ENCODE peak calls at places on chromosomes 7 and 10, in nine cellular contexts. One of them, this sample, is unnamed.

GRCh38 chr10:110221721-110222261 is 14.4 kb downstream of the MXI1 start:
- DNase-seq in bronchial epithelial cell: peak
- DNase-seq in MCF 10A: peak
- DNase-seq in AG09309: peak
- DNase-seq in right atrium auricular region: peak
- DNase-seq in astrocyte of the spinal cord: peak
- DNase-seq in mesothelial cell of epicardium: peak
- DNase-seq in cardiac muscle cell: peak
- DNase-seq in upper lobe of right lung: peak
- DNase-seq in this sample: peak

GRCh38 chr7:157404845-157405481 is 68.2 kb downstream of the DNAJB6 start:
- DNase-seq in bronchial epithelial cell: peak
- DNase-seq in AG09309: peak
- DNase-seq in MCF 10A: peak
- DNase-seq in upper lobe of right lung: peak
- DNase-seq in astrocyte of the spinal cord: peak
- DNase-seq in right atrium auricular region: peak
- DNase-seq in cardiac muscle cell: no peak
- DNase-seq in mesothelial cell of epicardium: no peak
- DNase-seq in this sample: no peak

GRCh38 chr10:2619472-2619871 is 447.9 kb upstream of the PFKP start:
- DNase-seq in MCF 10A: peak
- DNase-seq in mesothelial cell of epicardium: no peak
- DNase-seq in bronchial epithelial cell: no peak
- DNase-seq in astrocyte of the spinal cord: no peak
- DNase-seq in AG09309: no peak
- DNase-seq in upper lobe of right lung: no peak
- DNase-seq in cardiac muscle cell: peak
- DNase-seq in right atrium auricular region: no peak
- DNase-seq in this sample: no peak

GRCh38 chr7:132577206-132578049 is 1.2 kb upstream of the PLXNA4 start:
- DNase-seq in MCF 10A: no peak
- DNase-seq in cardiac muscle cell: peak
- DNase-seq in upper lobe of right lung: peak
- DNase-seq in right atrium auricular region: no peak
- DNase-seq in AG09309: peak
- DNase-seq in mesothelial cell of epicardium: peak
- DNase-seq in bronchial epithelial cell: no peak
- DNase-seq in astrocyte of the spinal cord: peak
- DNase-seq in this sample: peak

GRCh38 chr7:156848979-156849378 is 44.0 kb downstream of the LMBR1 start:
- DNase-seq in upper lobe of right lung: no peak
- DNase-seq in MCF 10A: no peak
- DNase-seq in bronchial epithelial cell: no peak
- DNase-seq in astrocyte of the spinal cord: no peak
- DNase-seq in right atrium auricular region: no peak
- DNase-seq in mesothelial cell of epicardium: no peak
- DNase-seq in AG09309: no peak
- DNase-seq in cardiac muscle cell: no peak
- DNase-seq in this sample: no peak

GRCh38 chr10:11154809-11155208 is 137.1 kb downstream of the CELF2 start:
- DNase-seq in cardiac muscle cell: no peak
- DNase-seq in mesothelial cell of epicardium: no peak
- DNase-seq in right atrium auricular region: no peak
- DNase-seq in bronchial epithelial cell: peak
- DNase-seq in upper lobe of right lung: no peak
- DNase-seq in MCF 10A: no peak
- DNase-seq in AG09309: no peak
- DNase-seq in astrocyte of the spinal cord: no peak
- DNase-seq in this sample: no peak

GRCh38 chr7:120867932-120868331 is 10.0 kb upstream of the TSPAN12 start:
- DNase-seq in cardiac muscle cell: no peak
- DNase-seq in MCF 10A: peak
- DNase-seq in upper lobe of right lung: no peak
- DNase-seq in right atrium auricular region: no peak
- DNase-seq in bronchial epithelial cell: peak
- DNase-seq in astrocyte of the spinal cord: no peak
- DNase-seq in mesothelial cell of epicardium: no peak
- DNase-seq in AG09309: no peak
- DNase-seq in this sample: no peak

GRCh38 chr7:134365341-134366054 is 48.8 kb upstream of the SLC35B4 start:
- DNase-seq in upper lobe of right lung: no peak
- DNase-seq in astrocyte of the spinal cord: peak
- DNase-seq in MCF 10A: peak
- DNase-seq in bronchial epithelial cell: peak
- DNase-seq in cardiac muscle cell: no peak
- DNase-seq in AG09309: peak
- DNase-seq in right atrium auricular region: no peak
- DNase-seq in mesothelial cell of epicardium: no peak
- DNase-seq in this sample: no peak

GRCh38 chr10:104209575-104210198 is 22.5 kb downstream of the CFAP43 start:
- DNase-seq in MCF 10A: peak
- DNase-seq in bronchial epithelial cell: peak
- DNase-seq in mesothelial cell of epicardium: no peak
- DNase-seq in right atrium auricular region: no peak
- DNase-seq in upper lobe of right lung: no peak
- DNase-seq in astrocyte of the spinal cord: peak
- DNase-seq in cardiac muscle cell: peak
- DNase-seq in AG09309: no peak
- DNase-seq in this sample: no peak
- TF ChIP-seq CTCF in MCF 10A: peak
- TF ChIP-seq CTCF in bronchial epithelial cell: peak
- TF ChIP-seq CTCF in mesothelial cell of epicardium: peak
- TF ChIP-seq CTCF in right atrium auricular region: peak
- TF ChIP-seq CTCF in upper lobe of right lung: peak
- TF ChIP-seq CTCF in astrocyte of the spinal cord: peak
- TF ChIP-seq CTCF in cardiac muscle cell: peak
- TF ChIP-seq CTCF in AG09309: peak
- TF ChIP-seq CTCF in this sample: peak

GRCh38 chr7:38178695-38179344 is 775 bp downstream of the STARD3NL start:
- DNase-seq in bronchial epithelial cell: peak
- DNase-seq in mesothelial cell of epicardium: no peak
- DNase-seq in upper lobe of right lung: no peak
- DNase-seq in MCF 10A: no peak
- DNase-seq in right atrium auricular region: no peak
- DNase-seq in astrocyte of the spinal cord: no peak
- DNase-seq in cardiac muscle cell: no peak
- DNase-seq in AG09309: no peak
- DNase-seq in this sample: no peak
- TF ChIP-seq CTCF in bronchial epithelial cell: no peak
- TF ChIP-seq CTCF in mesothelial cell of epicardium: no peak
- TF ChIP-seq CTCF in upper lobe of right lung: peak
- TF ChIP-seq CTCF in MCF 10A: no peak
- TF ChIP-seq CTCF in right atrium auricular region: no peak
- TF ChIP-seq CTCF in astrocyte of the spinal cord: peak
- TF ChIP-seq CTCF in cardiac muscle cell: no peak
- TF ChIP-seq CTCF in AG09309: no peak
- TF ChIP-seq CTCF in this sample: no peak

DNA sequence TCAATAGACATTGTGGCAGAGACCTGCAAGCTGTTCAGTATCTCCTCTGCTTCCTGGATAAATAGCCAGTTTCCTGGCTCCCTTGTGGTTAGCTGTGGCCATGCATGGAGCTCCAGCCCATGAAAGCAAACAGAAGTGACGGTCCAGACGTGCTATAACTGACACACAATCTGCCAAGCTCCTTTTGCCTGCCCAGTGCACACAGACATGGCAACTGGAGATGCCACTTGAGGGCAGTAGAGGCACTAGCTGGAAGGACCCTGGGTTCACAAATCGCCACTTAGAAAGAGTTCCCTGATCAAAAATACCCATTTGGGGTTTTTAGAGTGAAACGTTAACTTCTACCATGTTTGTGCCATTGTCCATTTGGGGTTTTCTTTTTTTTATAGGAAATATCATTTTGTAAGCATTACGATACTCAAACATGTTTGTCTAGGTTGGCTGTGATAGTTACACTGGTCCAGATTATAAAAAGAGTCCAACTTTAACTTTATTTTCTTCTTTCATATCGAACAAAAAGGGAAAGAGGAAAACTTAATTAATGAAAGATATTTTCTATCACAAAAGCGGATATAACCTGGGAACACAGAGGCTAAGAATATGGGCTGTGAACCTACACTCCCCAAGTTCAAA is 31.3 kb downstream of the KIN start:
- DNase-seq in MCF 10A: peak
- DNase-seq in mesothelial cell of epicardium: no peak
- DNase-seq in right atrium auricular region: no peak
- DNase-seq in astrocyte of the spinal cord: peak
- DNase-seq in cardiac muscle cell: no peak
- DNase-seq in bronchial epithelial cell: peak
- DNase-seq in AG09309: no peak
- DNase-seq in upper lobe of right lung: no peak
- DNase-seq in this sample: no peak
- TF ChIP-seq CTCF in MCF 10A: peak
- TF ChIP-seq CTCF in mesothelial cell of epicardium: no peak
- TF ChIP-seq CTCF in right atrium auricular region: peak
- TF ChIP-seq CTCF in astrocyte of the spinal cord: peak
- TF ChIP-seq CTCF in cardiac muscle cell: peak
- TF ChIP-seq CTCF in bronchial epithelial cell: peak
- TF ChIP-seq CTCF in AG09309: peak
- TF ChIP-seq CTCF in upper lobe of right lung: peak
- TF ChIP-seq CTCF in this sample: peak

DNA sequence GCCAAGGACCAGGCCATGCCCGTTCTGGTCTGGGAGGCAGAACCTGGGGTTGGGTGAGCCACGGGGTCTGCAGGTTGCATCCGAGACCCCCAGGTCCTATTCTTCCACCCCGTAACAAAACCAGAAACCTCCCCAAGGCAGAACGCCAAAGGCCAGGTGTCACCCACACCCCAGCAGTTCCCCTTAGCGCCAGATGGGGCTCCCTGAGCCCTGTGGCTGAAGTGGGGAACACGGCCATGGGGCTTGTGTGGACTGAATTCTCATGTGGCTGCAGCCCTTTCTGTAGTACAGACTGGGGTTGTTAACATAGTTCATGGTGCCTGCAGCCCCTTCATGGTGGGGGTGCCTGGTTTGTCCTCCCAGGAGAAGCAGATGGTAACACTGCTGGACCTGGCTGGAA is 10.2 kb downstream of the BRI3 start:
- DNase-seq in AG09309: no peak
- DNase-seq in mesothelial cell of epicardium: no peak
- DNase-seq in MCF 10A: no peak
- DNase-seq in bronchial epithelial cell: no peak
- DNase-seq in upper lobe of right lung: no peak
- DNase-seq in astrocyte of the spinal cord: no peak
- DNase-seq in right atrium auricular region: no peak
- DNase-seq in cardiac muscle cell: no peak
- DNase-seq in this sample: no peak
- TF ChIP-seq CTCF in AG09309: peak
- TF ChIP-seq CTCF in mesothelial cell of epicardium: no peak
- TF ChIP-seq CTCF in MCF 10A: no peak
- TF ChIP-seq CTCF in bronchial epithelial cell: peak
- TF ChIP-seq CTCF in upper lobe of right lung: peak
- TF ChIP-seq CTCF in astrocyte of the spinal cord: peak
- TF ChIP-seq CTCF in right atrium auricular region: no peak
- TF ChIP-seq CTCF in cardiac muscle cell: peak
- TF ChIP-seq CTCF in this sample: peak

GRCh38 chr7:36048141-36048901 is 104.7 kb upstream of the EEPD1 start:
- DNase-seq in bronchial epithelial cell: peak
- DNase-seq in cardiac muscle cell: no peak
- DNase-seq in astrocyte of the spinal cord: peak
- DNase-seq in AG09309: peak
- DNase-seq in upper lobe of right lung: no peak
- DNase-seq in MCF 10A: peak
- DNase-seq in mesothelial cell of epicardium: no peak
- DNase-seq in right atrium auricular region: no peak
- DNase-seq in this sample: no peak

GRCh38 chr7:36045275-36045674 is 107.8 kb upstream of the EEPD1 start:
- DNase-seq in right atrium auricular region: no peak
- DNase-seq in bronchial epithelial cell: no peak
- DNase-seq in cardiac muscle cell: no peak
- DNase-seq in MCF 10A: no peak
- DNase-seq in astrocyte of the spinal cord: no peak
- DNase-seq in mesothelial cell of epicardium: no peak
- DNase-seq in AG09309: no peak
- DNase-seq in upper lobe of right lung: no peak
- DNase-seq in this sample: no peak

GRCh38 chr7:36045830-36046341 is 107.2 kb upstream of the EEPD1 start:
- DNase-seq in mesothelial cell of epicardium: no peak
- DNase-seq in astrocyte of the spinal cord: no peak
- DNase-seq in AG09309: no peak
- DNase-seq in upper lobe of right lung: no peak
- DNase-seq in MCF 10A: no peak
- DNase-seq in bronchial epithelial cell: no peak
- DNase-seq in cardiac muscle cell: no peak
- DNase-seq in right atrium auricular region: no peak
- DNase-seq in this sample: no peak

GRCh38 chr7:36048902-36049240 is 104.2 kb upstream of the EEPD1 start:
- DNase-seq in mesothelial cell of epicardium: no peak
- DNase-seq in right atrium auricular region: no peak
- DNase-seq in upper lobe of right lung: no peak
- DNase-seq in AG09309: no peak
- DNase-seq in bronchial epithelial cell: no peak
- DNase-seq in cardiac muscle cell: no peak
- DNase-seq in astrocyte of the spinal cord: no peak
- DNase-seq in MCF 10A: peak
- DNase-seq in this sample: no peak

DNA sequence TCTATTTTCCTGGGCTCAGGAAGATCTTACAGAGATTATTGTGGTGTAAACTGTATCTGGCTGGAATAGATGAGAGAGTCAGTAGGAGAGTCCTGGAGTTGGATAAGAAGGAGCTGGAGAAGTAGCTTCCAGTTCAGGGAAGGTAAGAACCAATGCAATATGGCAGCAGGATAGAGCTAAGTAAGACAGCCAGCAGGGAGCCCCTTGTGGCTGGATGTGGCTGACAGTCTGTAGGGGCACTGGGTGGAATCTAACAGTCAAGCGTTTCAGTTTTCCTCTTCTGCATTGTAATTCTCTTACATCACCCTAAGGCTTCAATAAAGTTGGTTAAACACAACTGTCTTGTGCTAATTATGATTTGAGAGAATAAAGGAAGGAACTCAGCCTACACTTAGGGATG is 105.8 kb upstream of the EEPD1 start:
- DNase-seq in cardiac muscle cell: no peak
- DNase-seq in astrocyte of the spinal cord: no peak
- DNase-seq in right atrium auricular region: no peak
- DNase-seq in MCF 10A: peak
- DNase-seq in mesothelial cell of epicardium: no peak
- DNase-seq in upper lobe of right lung: no peak
- DNase-seq in bronchial epithelial cell: no peak
- DNase-seq in AG09309: no peak
- DNase-seq in this sample: no peak
- TF ChIP-seq CTCF in cardiac muscle cell: peak
- TF ChIP-seq CTCF in astrocyte of the spinal cord: no peak
- TF ChIP-seq CTCF in right atrium auricular region: no peak
- TF ChIP-seq CTCF in MCF 10A: no peak
- TF ChIP-seq CTCF in mesothelial cell of epicardium: no peak
- TF ChIP-seq CTCF in upper lobe of right lung: no peak
- TF ChIP-seq CTCF in bronchial epithelial cell: peak
- TF ChIP-seq CTCF in AG09309: peak
- TF ChIP-seq CTCF in this sample: peak

DNA sequence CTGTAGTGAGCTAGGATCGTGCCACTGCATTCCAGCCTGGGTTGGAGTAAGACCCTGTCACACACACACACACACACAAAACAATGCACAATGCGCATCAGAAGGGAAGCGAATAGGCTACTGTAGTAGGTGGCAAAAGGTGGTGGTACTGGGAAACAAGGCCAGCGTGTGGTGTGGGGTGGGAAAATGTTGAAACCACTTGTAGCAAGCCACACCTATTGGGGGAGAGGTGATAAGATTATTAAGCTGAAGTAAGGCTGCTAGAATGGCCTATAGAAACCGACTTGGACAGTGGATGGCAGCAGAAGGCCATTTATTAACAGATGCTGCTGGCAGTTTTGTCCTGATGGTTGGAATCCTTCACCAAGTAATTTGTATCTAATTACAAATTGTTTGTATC is 7.2 kb upstream of the CHCHD1 start:
- DNase-seq in bronchial epithelial cell: peak
- DNase-seq in astrocyte of the spinal cord: no peak
- DNase-seq in upper lobe of right lung: no peak
- DNase-seq in AG09309: no peak
- DNase-seq in MCF 10A: peak
- DNase-seq in mesothelial cell of epicardium: no peak
- DNase-seq in cardiac muscle cell: peak
- DNase-seq in right atrium auricular region: no peak
- DNase-seq in this sample: no peak
- TF ChIP-seq CTCF in bronchial epithelial cell: peak
- TF ChIP-seq CTCF in astrocyte of the spinal cord: no peak
- TF ChIP-seq CTCF in upper lobe of right lung: no peak
- TF ChIP-seq CTCF in AG09309: no peak
- TF ChIP-seq CTCF in MCF 10A: peak
- TF ChIP-seq CTCF in mesothelial cell of epicardium: no peak
- TF ChIP-seq CTCF in cardiac muscle cell: no peak
- TF ChIP-seq CTCF in right atrium auricular region: no peak
- TF ChIP-seq CTCF in this sample: no peak

This sample was measured in retinal pigment epithelial cell.